ENCODE peak calls at places on chromosome 2, in four cellular contexts. V is CD8-positive, alpha-beta memory T cell; K is neuronal stem cell; E is fibroblast of pulmonary artery. B is an unnamed sample.

GRCh38 chr2:65626831-65627230 is 194.4 kb upstream of the SPRED2 start:
- DNase-seq in V (no peak), K (no peak), E (peak), B (no peak)

GRCh38 chr2:36589230-36589630 is 8.7 kb downstream of the FEZ2 start:
- DNase-seq in V (no peak), K (no peak), E (no peak), B (no peak)

GRCh38 chr2:43707255-43707654 is 31.0 kb upstream of the C1GALT1C1L start:
- DNase-seq in V (no peak), K (no peak), E (peak), B (no peak)

GRCh38 chr2:151379191-151379590 is 21.8 kb downstream of the TNFAIP6 start:
- DNase-seq in V (no peak), K (no peak), E (peak), B (no peak)

GRCh38 chr2:158894078-158894477 is 74.4 kb upstream of the TANC1 start:
- DNase-seq in V (no peak), K (no peak), E (peak), B (no peak)

GRCh38 chr2:197804758-197805597 is 585 bp downstream of the PLCL1 start:
- DNase-seq in V (peak), K (peak), E (peak), B (peak)

GRCh38 chr2:118847447-118848172 is at the start of gene EN1:
- DNase-seq in V (no peak), K (peak), E (peak), B (peak)

GRCh38 chr2:14831458-14831857 is 198.9 kb downstream of the LRATD1 start:
- DNase-seq in V (no peak), K (no peak), E (no peak), B (no peak)

GRCh38 chr2:17482651-17483050 is 35.6 kb downstream of the RAD51AP2 start:
- DNase-seq in V (no peak), K (no peak), E (no peak), B (no peak)

GRCh38 chr2:238655131-238655860 is 192.6 kb upstream of the TWIST2 start:
- DNase-seq in V (no peak), K (no peak), E (no peak), B (no peak)

GRCh38 chr2:215028231-215028630 is 110.2 kb downstream of the ABCA12 start:
- DNase-seq in V (no peak), K (no peak), E (peak), B (no peak)

GRCh38 chr2:48566582-48566981 is 36.6 kb downstream of the STON1 start:
- DNase-seq in V (no peak), K (no peak), E (peak), B (peak)

GRCh38 chr2:233456111-233456510 is 101.8 kb downstream of the DGKD start:
- DNase-seq in V (no peak), K (no peak), E (no peak), B (no peak)

GRCh38 chr2:43041167-43041566 is 185.2 kb downstream of the ZFP36L2 start:
- DNase-seq in V (no peak), K (no peak), E (no peak), B (no peak)

GRCh38 chr2:96091711-96092579 is 24.4 kb downstream of the ADRA2B start:
- DNase-seq in V (no peak), K (no peak), E (no peak), B (no peak)

GRCh38 chr2:231052494-231053451 is 3.9 kb upstream of the PSMD1 start:
- DNase-seq in V (peak), K (peak), E (peak), B (peak)

GRCh38 chr2:220445429-220446105 is 818.1 kb downstream of the SLC4A3 start:
- DNase-seq in V (no peak), K (no peak), E (peak), B (no peak)

GRCh38 chr2:12457831-12458230 is 258.9 kb upstream of the TRIB2 start:
- DNase-seq in V (no peak), K (no peak), E (no peak), B (no peak)

GRCh38 chr2:145750074-145750473 is 1230.2 kb upstream of the ZEB2 start:
- DNase-seq in V (no peak), K (no peak), E (peak), B (no peak)

GRCh38 chr2:145751634-145752033 is 1231.7 kb upstream of the ZEB2 start:
- DNase-seq in V (no peak), K (no peak), E (peak), B (no peak)

GRCh38 chr2:145752091-145752806 is 1232.3 kb upstream of the ZEB2 start:
- DNase-seq in V (no peak), K (peak), E (peak), B (peak)

GRCh38 chr2:145750617-145751016 is 1230.7 kb upstream of the ZEB2 start:
- DNase-seq in V (no peak), K (no peak), E (no peak), B (no peak)

DNA sequence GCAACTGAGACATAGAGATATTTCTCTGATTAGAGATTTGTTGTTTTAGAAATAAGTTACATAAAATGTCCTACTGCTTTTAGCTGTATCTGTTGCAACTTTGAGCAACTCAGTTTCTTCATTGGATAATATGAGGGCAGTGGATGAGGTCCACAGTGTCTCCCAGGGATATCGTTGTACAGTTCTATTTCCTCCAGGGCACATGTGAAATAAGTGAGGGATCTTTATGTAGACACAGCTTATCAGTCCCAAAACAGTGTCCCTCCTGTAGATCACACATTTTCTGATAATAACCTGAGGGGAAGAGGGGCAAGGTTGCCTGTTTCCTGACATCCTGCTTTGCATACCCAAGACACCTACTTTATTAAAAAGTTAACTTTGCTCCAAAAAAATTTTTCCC is 1231.2 kb upstream of the ZEB2 start:
- DNase-seq in V (no peak), K (no peak), E (peak), B (no peak)
- H3K4me3 ChIP-seq in V (no peak), K (no peak), E (no peak), B (no peak)

GRCh38 chr2:135850811-135851668 is 14.1 kb upstream of the LCT start:
- DNase-seq in V (no peak), K (no peak), E (no peak), B (no peak)

GRCh38 chr2:135849087-135849486 is 12.1 kb upstream of the LCT start:
- DNase-seq in V (no peak), K (no peak), E (no peak), B (no peak)

GRCh38 chr2:135851858-135852257 is 14.9 kb upstream of the LCT start:
- DNase-seq in V (no peak), K (no peak), E (no peak), B (no peak)

DNA sequence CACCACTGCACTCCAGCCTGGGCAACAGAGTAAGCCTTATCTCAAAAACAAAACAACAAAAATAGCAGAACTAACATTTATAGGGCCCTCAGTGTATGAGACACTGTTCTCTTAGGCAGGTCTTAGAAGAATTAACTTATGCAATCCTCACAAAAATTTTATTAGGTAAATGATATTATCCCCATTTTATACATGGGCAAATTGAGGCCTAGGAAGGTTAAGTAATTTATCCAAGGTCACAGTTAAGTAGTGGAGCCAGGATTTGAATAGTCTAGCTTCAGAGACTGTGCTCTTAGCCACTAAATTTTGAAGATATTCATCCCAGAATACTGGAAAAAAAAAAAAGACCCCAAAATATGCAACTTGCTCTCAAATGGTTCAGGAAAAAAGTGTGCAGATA is 16.4 kb upstream of the LCT start:
- DNase-seq in V (no peak), K (no peak), E (no peak), B (no peak)
- H3K4me3 ChIP-seq in V (no peak), K (no peak), E (no peak), B (no peak)

GRCh38 chr2:240567137-240567871 is 980 bp upstream of the RNPEPL1 start:
- DNase-seq in V (peak), K (no peak), E (no peak), B (no peak)

GRCh38 chr2:240564571-240565266 is 3.6 kb upstream of the RNPEPL1 start:
- DNase-seq in V (no peak), K (no peak), E (peak), B (no peak)

GRCh38 chr2:240566203-240567136 is 1.8 kb upstream of the RNPEPL1 start:
- DNase-seq in V (peak), K (peak), E (peak), B (peak)

GRCh38 chr2:240564191-240564570 is 4.0 kb downstream of the DUSP28 start:
- DNase-seq in V (no peak), K (no peak), E (no peak), B (no peak)

DNA sequence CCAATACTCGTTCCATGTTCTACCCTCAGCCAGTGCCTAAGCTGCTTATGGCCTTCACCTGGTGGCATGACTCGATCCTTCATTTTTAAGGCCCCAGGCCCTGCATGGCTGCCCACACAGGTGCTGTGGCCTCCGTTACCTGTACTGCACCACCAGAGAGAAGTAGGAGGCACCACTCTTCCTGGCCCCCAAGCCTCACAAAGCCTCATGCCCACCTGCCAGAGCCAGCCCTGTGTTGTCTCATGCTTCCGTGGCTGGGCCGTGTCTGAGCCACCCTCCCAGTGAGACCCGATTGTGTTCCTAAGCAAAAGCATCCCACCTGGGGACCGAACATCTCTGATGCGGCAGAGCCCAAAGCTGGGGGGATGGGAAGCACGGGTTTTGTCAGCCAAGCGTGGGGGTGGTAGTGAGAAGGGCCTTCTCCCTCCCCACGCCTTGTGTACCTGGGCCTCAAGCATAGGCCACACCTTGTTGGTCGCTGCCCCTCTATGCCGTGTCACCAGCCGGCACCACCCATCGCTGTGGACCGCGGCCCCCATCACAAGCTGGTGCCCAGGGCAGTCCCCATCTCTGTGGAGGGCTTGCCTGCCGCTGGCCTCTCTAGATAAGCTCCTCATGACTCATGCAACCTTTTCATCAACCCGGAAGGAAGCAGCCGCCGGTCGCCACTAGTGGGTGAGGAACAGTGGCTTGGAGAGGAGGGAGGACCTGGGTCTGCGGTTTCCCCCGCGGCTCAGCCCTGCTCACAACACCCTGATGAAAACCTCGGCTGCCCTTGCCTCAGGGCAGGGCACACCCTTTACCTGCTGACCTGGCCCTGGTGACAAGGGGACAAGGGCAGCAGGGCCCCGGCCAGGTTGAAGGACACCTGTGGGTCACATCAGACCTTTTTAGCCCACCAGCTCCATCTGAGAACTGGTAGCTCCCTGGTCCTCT is 2.7 kb upstream of the RNPEPL1 start:
- DNase-seq in V (peak), K (no peak), E (peak), B (no peak)
- H3K4me3 ChIP-seq in V (peak), K (no peak), E (peak), B (no peak)

GRCh38 chr2:224574423-224575084 is 10.6 kb downstream of the CUL3 start:
- DNase-seq in V (no peak), K (no peak), E (no peak), B (no peak)
- H3K4me3 ChIP-seq in V (peak), K (no peak), E (no peak), B (peak)

GRCh38 chr2:201642579-201643215 is 606 bp downstream of the TMEM237 start:
- DNase-seq in V (peak), K (peak), E (peak), B (peak)

GRCh38 chr2:201643216-201643651 is at the start of gene TMEM237:
- DNase-seq in V (peak), K (peak), E (peak), B (peak)

GRCh38 chr2:201647431-201647830 is 4.1 kb upstream of the TMEM237 start:
- DNase-seq in V (no peak), K (no peak), E (no peak), B (no peak)

GRCh38 chr2:201642086-201642578 is 1.2 kb downstream of the TMEM237 start:
- DNase-seq in V (no peak), K (no peak), E (no peak), B (no peak)

DNA sequence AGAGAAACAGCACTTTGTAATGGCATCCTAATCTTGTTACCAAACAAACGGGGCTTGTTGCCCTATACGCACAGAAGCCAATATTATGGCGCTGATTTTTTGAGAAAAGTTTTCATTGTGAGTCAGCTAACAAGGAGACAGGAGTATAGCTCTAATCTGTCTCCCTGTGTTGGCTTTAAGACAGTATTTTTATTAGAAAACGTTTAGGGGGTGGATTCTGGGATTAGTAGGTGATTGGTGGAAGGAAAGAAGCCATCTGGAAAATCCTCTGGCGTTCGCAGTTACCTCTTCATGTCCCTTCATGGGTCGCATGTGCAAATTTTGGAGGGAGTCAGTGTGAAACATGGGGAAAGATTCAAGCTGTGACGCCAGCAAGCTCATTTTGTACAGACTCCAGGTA is 698 bp upstream of the TMEM237 start:
- DNase-seq in V (no peak), K (no peak), E (peak), B (peak)
- H3K4me3 ChIP-seq in V (no peak), K (peak), E (peak), B (peak)

GRCh38 chr2:133867131-133867530 is 298.9 kb upstream of the NCKAP5 start:
- DNase-seq in V (no peak), K (no peak), E (no peak), B (no peak)

DNA sequence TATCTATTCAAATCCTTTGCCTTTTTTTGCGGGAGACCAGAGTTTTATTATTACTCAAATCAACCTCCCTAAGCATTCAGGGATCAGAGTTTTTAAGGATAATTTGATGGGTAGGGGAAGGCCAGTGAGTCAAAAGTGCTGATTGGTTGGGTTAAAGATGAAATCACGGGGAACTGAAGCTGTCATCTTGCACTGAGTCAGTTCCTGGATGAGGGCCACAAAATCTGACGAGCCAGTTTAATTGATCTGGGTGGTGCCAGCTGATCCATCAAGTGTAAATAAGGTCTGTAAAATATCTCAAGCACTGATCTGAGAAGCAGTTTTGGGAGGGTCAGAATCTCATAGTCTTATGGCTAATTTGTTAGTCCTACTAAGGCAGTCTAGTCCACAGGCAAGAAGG is 303.5 kb upstream of the NCKAP5 start:
- DNase-seq in V (no peak), K (no peak), E (no peak), B (no peak)
- H3K4me3 ChIP-seq in V (no peak), K (no peak), E (no peak), B (no peak)

DNA sequence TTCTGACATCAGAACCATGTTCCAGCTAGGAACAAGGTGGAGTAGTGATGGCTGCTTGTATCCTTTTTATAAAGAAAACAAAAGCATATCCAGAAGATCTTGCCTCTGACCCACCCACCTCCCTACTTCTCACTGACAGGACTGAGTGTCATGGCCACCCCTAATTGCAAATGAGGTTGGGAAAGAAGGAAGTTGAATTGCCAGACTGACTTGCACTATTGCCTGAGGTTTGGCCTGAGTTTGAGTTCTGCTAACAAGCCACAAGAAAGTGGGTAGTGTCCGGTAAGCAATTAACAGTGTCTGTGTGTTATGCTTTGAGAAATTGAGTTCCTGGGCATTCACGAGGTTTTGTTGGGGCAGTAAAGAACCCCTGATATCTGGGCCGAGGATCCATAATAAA is 22.8 kb downstream of the SGPP2 start:
- DNase-seq in V (no peak), K (no peak), E (no peak), B (no peak)
- H3K4me3 ChIP-seq in V (no peak), K (no peak), E (no peak), B (no peak)

B was measured in neural progenitor cell.